ENCODE peak calls at places on chromosomes 6 and 20, in eight cellular contexts. A is transverse colon, Z is stomach, U is H1, F is HCT116, R is spleen, E is upper lobe of left lung, G is sigmoid colon. V is an unnamed sample.
A peak's percentile ranks its signal among the peaks of the same experiment; 100 is the strongest.

GRCh38 chr6:167079853-167080297 is 43.0 kb upstream of the CCR6 start:
- DNase-seq in U (no peak), A (peak; percentile 54), Z (no peak), F (no peak), R (peak; percentile 87), E (no peak), G (no peak), V (no peak)

GRCh38 chr6:90098025-90098474 is 198.6 kb downstream of the BACH2 start:
- DNase-seq in F (no peak), G (peak; percentile 82), E (no peak), R (no peak), U (no peak), A (peak; percentile 19), Z (no peak), V (peak; percentile 95)

GRCh38 chr20:24411452-24412216 is 57.8 kb upstream of the SYNDIG1 start:
- DNase-seq in Z (no peak), R (no peak), A (no peak), U (no peak), F (no peak), E (no peak), G (no peak), V (no peak)

GRCh38 chr6:71602385-71602949 is 283.9 kb upstream of the RIMS1 start:
- DNase-seq in E (no peak), U (no peak), G (no peak), Z (no peak), A (no peak), F (no peak), R (no peak), V (no peak)

GRCh38 chr6:39075010-39075738 is 26.6 kb downstream of the GLP1R start:
- DNase-seq in U (no peak), Z (peak; percentile 13), R (no peak), F (no peak), G (peak; percentile 40), A (no peak), E (peak; percentile 9), V (no peak)

GRCh38 chr20:48594533-48594932 is 233.3 kb downstream of the PREX1 start:
- DNase-seq in Z (no peak), F (no peak), A (no peak), G (peak; percentile 27), U (no peak), E (peak; percentile 14), R (no peak), V (no peak)

GRCh38 chr6:75386050-75386770 is 101.6 kb upstream of the TMEM30A start:
- DNase-seq in G (no peak), U (no peak), E (no peak), F (no peak), A (no peak), R (no peak), Z (no peak), V (no peak)

GRCh38 chr20:56504373-56505005 is 20.1 kb upstream of the FAM209A start:
- DNase-seq in G (no peak), Z (no peak), R (no peak), A (no peak), F (no peak), U (peak; percentile 63), E (no peak), V (no peak)

GRCh38 chr6:129744201-129744879 is 34.4 kb upstream of the ARHGAP18 start:
- DNase-seq in A (no peak), U (no peak), Z (no peak), R (no peak), G (peak; percentile 69), F (peak; percentile 78), E (no peak), V (no peak)

GRCh38 chr20:42277203-42277602 is 659.0 kb upstream of the CHD6 start:
- DNase-seq in Z (no peak), E (no peak), A (no peak), R (no peak), U (no peak), F (no peak), G (no peak), V (no peak)

GRCh38 chr20:44684047-44684965 is 30.9 kb upstream of the CCN5 start:
- DNase-seq in F (no peak), U (no peak), Z (peak; percentile 47), R (no peak), G (no peak), A (peak; percentile 45), E (peak; percentile 31), V (no peak)

GRCh38 chr6:33320315-33321181 is 3.0 kb upstream of the ZBTB22 start:
- DNase-seq in U (no peak), R (peak; percentile 77), G (peak; percentile 82), A (peak; percentile 33), F (no peak), E (no peak), Z (peak; percentile 59), V (no peak)

GRCh38 chr6:127146935-127147334 is 28.5 kb downstream of the RSPO3 start:
- DNase-seq in F (no peak), R (no peak), A (no peak), U (no peak), E (no peak), G (no peak), Z (no peak), V (no peak)

GRCh38 chr6:156919370-156919769 is 142.2 kb downstream of the ARID1B start:
- DNase-seq in U (no peak), G (no peak), F (no peak), E (no peak), R (no peak), Z (no peak), A (no peak), V (no peak)

DNA sequence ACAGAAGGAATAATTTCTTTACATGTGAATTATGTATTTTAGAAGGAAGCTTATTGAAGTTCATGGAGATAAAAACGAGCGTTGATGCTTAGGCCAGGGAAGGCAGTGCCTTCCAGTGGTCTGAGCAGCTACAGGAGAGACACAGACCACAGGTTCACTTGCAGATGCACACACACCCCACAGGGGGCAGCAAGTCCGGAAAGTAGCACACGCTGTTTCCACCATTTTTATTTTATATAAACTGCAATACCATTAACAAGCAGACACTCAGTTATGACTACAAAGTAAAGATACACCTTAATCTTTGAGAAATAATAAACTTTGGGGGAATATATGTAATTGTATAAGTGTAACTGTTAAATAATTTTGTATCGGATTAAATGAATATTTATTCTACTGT is 13.5 kb upstream of the DACT2 start:
- DNase-seq in A (peak; percentile 53), Z (no peak), E (no peak), R (no peak), G (no peak), F (peak; percentile 29), U (no peak), V (no peak)
- TF ChIP-seq CTCF in A (peak; percentile 78), Z (no peak), E (no peak), R (no peak), G (no peak), F (peak; percentile 76), U (peak; percentile 63), V (no peak)

GRCh38 chr6:19838442-19839236 is 1.5 kb downstream of the ID4 start:
- DNase-seq in E (peak; percentile 67), G (peak; percentile 67), A (peak; percentile 32), R (no peak), F (peak; percentile 33), U (peak; percentile 75), Z (peak; percentile 74), V (no peak)
- TF ChIP-seq POLR2AphosphoS5 in E (peak; percentile 38), G (peak; percentile 4), A (no peak), R (no peak), F (peak; percentile 41), U (no peak), Z (peak; percentile 27), V (no peak)

DNA sequence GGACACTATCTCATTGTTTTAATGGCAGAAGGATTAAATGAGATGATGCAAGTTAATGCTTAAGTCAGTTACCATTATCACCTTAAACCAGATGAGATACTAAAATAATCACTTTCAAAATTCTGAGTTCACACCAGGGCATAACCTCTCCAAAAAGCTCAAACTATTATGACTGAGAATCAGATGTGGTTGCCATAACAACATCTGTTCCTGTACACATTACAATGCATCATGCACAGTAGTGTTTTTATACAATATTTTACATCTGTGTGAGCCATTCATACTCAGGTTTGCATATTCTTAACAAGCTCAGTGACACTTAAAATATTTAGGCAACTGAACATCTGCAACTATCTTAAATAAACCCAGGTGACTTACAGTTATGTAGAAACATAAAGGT is 10.2 kb downstream of the ADNP start:
- DNase-seq in U (no peak), A (no peak), R (no peak), G (no peak), Z (no peak), E (no peak), F (no peak), V (no peak)
- TF ChIP-seq POLR2A in U (no peak), A (no peak), R (no peak), G (no peak), Z (no peak), E (no peak), F (no peak), V (no peak)

GRCh38 chr6:168711049-168711640 is 270.2 kb downstream of the SMOC2 start:
- DNase-seq in E (no peak), G (no peak), A (no peak), F (no peak), R (no peak), Z (no peak), U (no peak), V (no peak)
- TF ChIP-seq CTCF in E (peak; percentile 30), G (no peak), A (peak; percentile 27), F (peak; percentile 58), R (no peak), Z (no peak), U (no peak), V (no peak)

DNA sequence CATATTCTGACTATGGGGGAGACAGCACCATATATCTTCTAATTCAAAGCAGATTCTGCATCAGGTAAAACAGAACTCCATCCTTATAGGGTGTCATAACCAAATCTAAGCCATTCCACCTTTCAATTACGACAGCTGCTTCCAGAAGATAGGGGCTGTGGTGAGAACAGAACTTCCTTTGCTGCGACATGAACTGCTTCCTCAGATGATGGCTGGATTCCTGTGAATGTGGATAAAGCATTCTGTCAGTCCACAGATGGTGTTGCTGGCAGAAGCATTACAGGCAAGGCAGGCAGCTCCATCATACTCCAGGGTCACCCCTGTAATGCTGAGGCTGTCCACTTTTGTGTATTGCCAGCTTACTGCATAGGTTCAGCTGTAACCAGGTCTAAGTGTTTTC is 172.1 kb upstream of the PROKR2 start:
- DNase-seq in Z (no peak), G (no peak), F (no peak), R (no peak), U (no peak), E (no peak), A (no peak), V (no peak)
- TF ChIP-seq POLR2AphosphoS5 in Z (no peak), G (no peak), F (no peak), R (no peak), U (no peak), E (no peak), A (no peak), V (no peak)